ENCODE peak calls at places on chromosomes 4 and X, in six cellular contexts. Q, N, M, I, A and B are unnamed samples.

GRCh38 chrX:138008280-138008679 is 442.4 kb downstream of the ZIC3 start:
- DNase-seq in Q (no peak), N (no peak), M (no peak), I (no peak), A (no peak), B (no peak)

GRCh38 chr4:73676881-73677323 is 56.7 kb upstream of the RASSF6 start:
- DNase-seq in Q (no peak), N (no peak), M (peak), I (no peak), A (no peak), B (no peak)

GRCh38 chrX:45756562-45756961 is 555.9 kb upstream of the DIPK2B start:
- DNase-seq in Q (no peak), N (no peak), M (no peak), I (no peak), A (no peak), B (no peak)

GRCh38 chr4:173700650-173701049 is 170.6 kb upstream of the HAND2 start:
- DNase-seq in Q (no peak), N (no peak), M (no peak), I (no peak), A (no peak), B (no peak)

GRCh38 chr4:38190717-38191178 is 230.6 kb downstream of the PTTG2 start:
- DNase-seq in Q (no peak), N (no peak), M (peak), I (no peak), A (no peak), B (peak)

GRCh38 chr4:139841464-139842195 is 176.0 kb downstream of the MGST2 start:
- DNase-seq in Q (no peak), N (no peak), M (no peak), I (no peak), A (no peak), B (no peak)

GRCh38 chrX:121356850-121357171 is 309.4 kb downstream of the GLUD2 start:
- DNase-seq in Q (no peak), N (no peak), M (no peak), I (no peak), A (no peak), B (no peak)

GRCh38 chrX:46574941-46575381 is 1.4 kb downstream of the CHST7 start:
- DNase-seq in Q (peak), N (no peak), M (peak), I (no peak), A (no peak), B (no peak)

GRCh38 chrX:9533611-9534010 is 68.8 kb downstream of the TBL1X start:
- DNase-seq in Q (no peak), N (no peak), M (no peak), I (no peak), A (no peak), B (no peak)

GRCh38 chr4:28639747-28640146 is 1779.1 kb downstream of the STIM2 start:
- DNase-seq in Q (no peak), N (no peak), M (no peak), I (no peak), A (no peak), B (no peak)

GRCh38 chrX:108439434-108439883 is at the start of gene COL4A5:
- DNase-seq in Q (peak), N (peak), M (peak), I (peak), A (peak), B (peak)

GRCh38 chr4:3250956-3251690 is 2.2 kb downstream of the MSANTD1 start:
- DNase-seq in Q (no peak), N (no peak), M (no peak), I (no peak), A (no peak), B (no peak)

GRCh38 chr4:161702287-161702686 is 461.5 kb downstream of the FSTL5 start:
- DNase-seq in Q (no peak), N (no peak), M (no peak), I (no peak), A (no peak), B (no peak)
- TF ChIP-seq CTCF in Q (peak), N (no peak), M (no peak), I (no peak), A (peak), B (no peak)

GRCh38 chrX:102958794-102959193 is 21.7 kb downstream of the RAB40AL start:
- DNase-seq in Q (peak), N (no peak), M (no peak), I (no peak), A (no peak), B (no peak)
- TF ChIP-seq CTCF in Q (no peak), N (no peak), M (no peak), I (no peak), A (no peak), B (no peak)

GRCh38 chr4:97152159-97152558 is 991.1 kb downstream of the STPG2 start:
- DNase-seq in Q (no peak), N (no peak), M (no peak), I (no peak), A (no peak), B (no peak)

GRCh38 chr4:97150966-97151365 is 992.3 kb downstream of the STPG2 start:
- DNase-seq in Q (no peak), N (no peak), M (no peak), I (no peak), A (no peak), B (no peak)

GRCh38 chr4:97153042-97153441 is 990.2 kb downstream of the STPG2 start:
- DNase-seq in Q (peak), N (no peak), M (peak), I (no peak), A (no peak), B (no peak)
- TF ChIP-seq CTCF in Q (peak), N (no peak), M (no peak), I (no peak), A (peak), B (no peak)

GRCh38 chrX:115940888-115941332 is 229.6 kb upstream of the AGTR2 start:
- DNase-seq in Q (peak), N (peak), M (peak), I (no peak), A (no peak), B (no peak)
- TF ChIP-seq CTCF in Q (peak), N (peak), M (no peak), I (peak), A (no peak), B (peak)

GRCh38 chr4:87555751-87556619 is 26.8 kb upstream of the SPARCL1 start:
- DNase-seq in Q (no peak), N (no peak), M (peak), I (no peak), A (no peak), B (peak)
- TF ChIP-seq CTCF in Q (no peak), N (no peak), M (peak), I (no peak), A (no peak), B (no peak)

GRCh38 chr4:177320721-177321120 is 11.0 kb downstream of the NEIL3 start:
- DNase-seq in Q (no peak), N (no peak), M (no peak), I (no peak), A (no peak), B (no peak)
- TF ChIP-seq CTCF in Q (no peak), N (no peak), M (no peak), I (no peak), A (no peak), B (no peak)

DNA sequence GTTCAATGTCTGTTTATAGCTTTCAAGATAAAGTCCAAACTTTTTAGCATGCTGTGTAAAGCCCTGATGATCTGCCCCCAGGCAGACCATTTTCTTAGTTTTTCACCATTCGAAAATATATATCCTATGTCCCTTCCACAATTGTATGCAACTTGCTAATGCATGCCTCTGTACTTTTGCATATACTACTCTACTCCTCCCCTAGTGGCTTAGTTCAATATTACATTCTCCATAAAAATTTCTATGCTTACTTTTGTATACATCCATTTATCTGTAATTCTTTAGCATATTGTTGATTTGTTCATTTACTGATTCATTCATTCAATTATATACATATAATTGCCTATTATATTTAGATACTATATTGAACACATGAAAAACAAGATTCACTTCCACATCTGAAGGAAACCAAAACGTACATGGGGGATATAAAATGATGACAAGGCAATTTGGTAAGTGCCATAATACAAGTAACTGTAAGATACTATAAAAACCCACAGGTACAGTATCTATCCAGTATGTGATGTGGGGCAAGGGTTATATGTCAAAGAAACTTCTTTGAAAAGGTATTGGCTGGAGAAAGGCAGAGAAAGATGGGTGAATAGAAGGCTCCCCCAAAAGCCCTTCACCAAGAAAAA is 902.5 kb downstream of the FAM133A start:
- DNase-seq in Q (no peak), N (no peak), M (no peak), I (no peak), A (no peak), B (no peak)
- TF ChIP-seq CTCF in Q (peak), N (no peak), M (no peak), I (peak), A (peak), B (no peak)

DNA sequence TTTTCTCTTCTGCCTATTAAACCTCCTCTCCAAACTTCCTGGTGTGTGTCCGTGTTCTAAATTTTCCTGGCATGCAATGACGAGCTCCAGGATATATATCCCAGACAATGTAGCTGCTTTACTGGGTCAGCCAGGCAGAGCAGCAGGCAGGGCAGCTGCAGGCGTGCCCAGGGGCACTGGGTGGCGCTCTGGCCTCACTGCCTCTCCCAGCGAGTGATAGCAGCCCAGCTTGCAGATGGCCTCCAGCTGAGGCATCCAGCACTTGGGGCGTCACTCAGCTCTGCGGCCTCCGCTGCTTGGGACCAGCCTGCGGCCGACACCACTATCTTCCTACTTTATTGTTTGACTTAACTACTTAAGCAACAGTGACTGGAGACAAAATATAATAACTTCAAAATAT is 23.0 kb upstream of the UBA6 start:
- DNase-seq in Q (no peak), N (no peak), M (no peak), I (no peak), A (no peak), B (no peak)
- TF ChIP-seq CTCF in Q (no peak), N (no peak), M (no peak), I (no peak), A (no peak), B (no peak)

DNA sequence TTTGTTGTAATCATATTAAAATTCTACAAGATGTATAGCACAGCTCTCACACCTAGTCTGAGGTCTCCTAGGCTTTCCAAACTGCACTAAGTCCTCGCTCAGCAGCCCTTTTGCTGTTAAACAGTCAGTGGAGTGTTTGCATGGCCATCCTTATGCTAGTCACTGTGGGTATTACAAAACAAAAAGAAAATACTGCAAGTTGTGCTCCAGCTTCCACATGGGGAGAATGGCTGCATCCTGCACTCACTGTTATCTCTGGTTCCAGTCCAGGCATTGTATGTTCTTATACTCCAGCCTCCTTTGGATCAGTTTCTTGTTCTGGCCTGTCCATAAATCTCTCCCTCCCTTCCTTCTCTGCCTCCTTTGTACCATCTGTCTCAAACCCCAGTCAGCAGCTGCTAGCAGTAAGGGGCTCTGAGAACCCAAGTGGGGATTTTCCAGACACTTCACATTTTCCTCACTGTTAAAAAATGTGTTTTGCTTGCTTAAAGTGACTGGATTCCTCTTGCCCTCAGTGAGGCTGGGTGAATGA is 38.5 kb upstream of the BMP15 start:
- DNase-seq in Q (no peak), N (no peak), M (no peak), I (no peak), A (no peak), B (no peak)
- TF ChIP-seq CTCF in Q (no peak), N (no peak), M (no peak), I (no peak), A (no peak), B (no peak)

DNA sequence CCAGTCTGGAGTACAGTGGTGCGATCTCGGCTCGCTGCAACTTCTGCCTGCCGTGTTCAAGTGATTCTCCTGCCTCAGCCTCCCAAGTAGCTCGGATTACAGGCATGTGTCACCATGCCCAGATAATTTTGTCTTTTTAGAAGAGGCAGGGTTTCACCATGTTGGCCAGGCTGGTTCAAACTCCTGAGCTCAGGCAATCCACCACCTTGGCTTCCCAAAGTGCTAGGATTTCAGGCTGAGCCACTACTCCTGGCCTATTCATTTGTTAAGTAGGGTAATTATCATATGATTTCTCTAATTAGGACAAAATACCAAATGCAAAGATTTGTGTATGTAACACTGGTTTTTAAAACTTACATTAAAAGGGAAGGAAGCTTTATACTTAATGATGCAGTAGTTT is 137.8 kb downstream of the GPM6A start:
- DNase-seq in Q (no peak), N (no peak), M (no peak), I (no peak), A (no peak), B (no peak)
- TF ChIP-seq CTCF in Q (no peak), N (no peak), M (no peak), I (no peak), A (no peak), B (no peak)